ENCODE peak calls at places on chromosomes 6 and 20, in seven cellular contexts. One of them, this sample, is unnamed.

GRCh38 chr6:15522427-15522826 is 140.4 kb downstream of the DTNBP1 start:
- DNase-seq in HCT116: no peak
- DNase-seq in H1: no peak
- DNase-seq in GM12878: no peak
- DNase-seq in K562: no peak
- DNase-seq in HepG2: no peak
- DNase-seq in SK-N-SH: no peak
- DNase-seq in this sample: no peak

GRCh38 chr6:122392564-122393338 is 6.7 kb upstream of the HSF2 start:
- DNase-seq in K562: no peak
- DNase-seq in H1: no peak
- DNase-seq in SK-N-SH: no peak
- DNase-seq in HCT116: no peak
- DNase-seq in HepG2: no peak
- DNase-seq in GM12878: no peak
- DNase-seq in this sample: no peak

GRCh38 chr20:821083-822065 is 12.1 kb upstream of the FAM110A start:
- DNase-seq in GM12878: no peak
- DNase-seq in H1: no peak
- DNase-seq in K562: no peak
- DNase-seq in HepG2: no peak
- DNase-seq in HCT116: no peak
- DNase-seq in SK-N-SH: no peak
- DNase-seq in this sample: no peak

GRCh38 chr20:44074252-44075151 is 112.5 kb downstream of the JPH2 start:
- DNase-seq in K562: no peak
- DNase-seq in H1: no peak
- DNase-seq in HCT116: no peak
- DNase-seq in GM12878: no peak
- DNase-seq in HepG2: no peak
- DNase-seq in SK-N-SH: peak; percentile 86
- DNase-seq in this sample: no peak

GRCh38 chr20:19947611-19948264 is 69.4 kb upstream of the NAA20 start:
- DNase-seq in GM12878: peak; percentile 40
- DNase-seq in HCT116: no peak
- DNase-seq in H1: no peak
- DNase-seq in K562: peak; percentile 36
- DNase-seq in HepG2: no peak
- DNase-seq in SK-N-SH: no peak
- DNase-seq in this sample: no peak

GRCh38 chr6:14380421-14380820 is 262.8 kb downstream of the CD83 start:
- DNase-seq in K562: no peak
- DNase-seq in SK-N-SH: no peak
- DNase-seq in HCT116: no peak
- DNase-seq in H1: no peak
- DNase-seq in GM12878: no peak
- DNase-seq in HepG2: no peak
- DNase-seq in this sample: no peak

GRCh38 chr6:35494161-35494563 is 2.7 kb downstream of the TEAD3 start:
- DNase-seq in SK-N-SH: peak; percentile 34
- DNase-seq in HepG2: no peak
- DNase-seq in GM12878: no peak
- DNase-seq in HCT116: no peak
- DNase-seq in K562: no peak
- DNase-seq in H1: no peak
- DNase-seq in this sample: no peak

GRCh38 chr20:50672400-50673145 is 18.8 kb downstream of the RIPOR3 start:
- DNase-seq in H1: no peak
- DNase-seq in K562: no peak
- DNase-seq in HepG2: no peak
- DNase-seq in HCT116: no peak
- DNase-seq in SK-N-SH: no peak
- DNase-seq in GM12878: no peak
- DNase-seq in this sample: no peak

GRCh38 chr6:33854572-33855030 is 50.8 kb upstream of the MLN start:
- DNase-seq in K562: no peak
- DNase-seq in HepG2: no peak
- DNase-seq in H1: no peak
- DNase-seq in SK-N-SH: no peak
- DNase-seq in HCT116: no peak
- DNase-seq in GM12878: no peak
- DNase-seq in this sample: no peak

GRCh38 chr6:17485181-17485580 is 91.8 kb downstream of the CAP2 start:
- DNase-seq in K562: no peak
- DNase-seq in GM12878: no peak
- DNase-seq in HCT116: no peak
- DNase-seq in HepG2: no peak
- DNase-seq in SK-N-SH: no peak
- DNase-seq in H1: no peak
- DNase-seq in this sample: no peak

GRCh38 chr6:165774903-165775608 is 112.0 kb upstream of the PDE10A start:
- DNase-seq in HCT116: no peak
- DNase-seq in SK-N-SH: no peak
- DNase-seq in H1: no peak
- DNase-seq in GM12878: no peak
- DNase-seq in HepG2: peak; percentile 39
- DNase-seq in K562: no peak
- DNase-seq in this sample: no peak

GRCh38 chr6:126913658-126914057 is 204.8 kb upstream of the RSPO3 start:
- DNase-seq in HCT116: no peak
- DNase-seq in SK-N-SH: no peak
- DNase-seq in K562: no peak
- DNase-seq in HepG2: no peak
- DNase-seq in GM12878: no peak
- DNase-seq in H1: no peak
- DNase-seq in this sample: no peak

GRCh38 chr20:17594443-17594842 is 24.6 kb downstream of the DSTN start:
- DNase-seq in HepG2: no peak
- DNase-seq in GM12878: no peak
- DNase-seq in K562: no peak
- DNase-seq in SK-N-SH: no peak
- DNase-seq in H1: no peak
- DNase-seq in HCT116: no peak
- DNase-seq in this sample: peak; percentile 97

GRCh38 chr6:94584211-94584610 is 993.1 kb upstream of the MANEA start:
- DNase-seq in SK-N-SH: no peak
- DNase-seq in HCT116: no peak
- DNase-seq in HepG2: no peak
- DNase-seq in GM12878: no peak
- DNase-seq in K562: no peak
- DNase-seq in H1: no peak
- DNase-seq in this sample: no peak

GRCh38 chr6:158437571-158437970 is 122.3 kb upstream of the TMEM181 start:
- DNase-seq in SK-N-SH: no peak
- DNase-seq in GM12878: no peak
- DNase-seq in HepG2: no peak
- DNase-seq in K562: no peak
- DNase-seq in HCT116: no peak
- DNase-seq in H1: no peak
- DNase-seq in this sample: no peak

GRCh38 chr20:48817367-48818030 is 10.3 kb downstream of the PREX1 start:
- DNase-seq in HepG2: no peak
- DNase-seq in GM12878: no peak
- DNase-seq in H1: no peak
- DNase-seq in K562: no peak
- DNase-seq in HCT116: no peak
- DNase-seq in SK-N-SH: no peak
- DNase-seq in this sample: no peak

GRCh38 chr20:56860413-56860812 is 231.3 kb downstream of the TFAP2C start:
- DNase-seq in HepG2: no peak
- DNase-seq in SK-N-SH: no peak
- DNase-seq in HCT116: no peak
- DNase-seq in H1: no peak
- DNase-seq in GM12878: no peak
- DNase-seq in K562: no peak
- DNase-seq in this sample: no peak

GRCh38 chr6:73528897-73529296 is 8.1 kb upstream of the EEF1A1 start:
- DNase-seq in GM12878: no peak
- DNase-seq in HCT116: no peak
- DNase-seq in K562: peak; percentile 72
- DNase-seq in SK-N-SH: no peak
- DNase-seq in H1: no peak
- DNase-seq in HepG2: no peak
- DNase-seq in this sample: no peak

GRCh38 chr20:51183443-51183842 is 160.5 kb upstream of the KCNG1 start:
- DNase-seq in SK-N-SH: no peak
- DNase-seq in GM12878: no peak
- DNase-seq in H1: no peak
- DNase-seq in K562: no peak
- DNase-seq in HepG2: no peak
- DNase-seq in HCT116: no peak
- DNase-seq in this sample: no peak

GRCh38 chr6:81999270-81999669 is 246.8 kb upstream of the TENT5A start:
- DNase-seq in HCT116: no peak
- DNase-seq in GM12878: no peak
- DNase-seq in HepG2: peak; percentile 50
- DNase-seq in H1: no peak
- DNase-seq in K562: no peak
- DNase-seq in SK-N-SH: no peak
- DNase-seq in this sample: no peak

GRCh38 chr6:33692760-33693158 is 18.7 kb downstream of the UQCC2 start:
- DNase-seq in H1: no peak
- DNase-seq in HCT116: no peak
- DNase-seq in GM12878: no peak
- DNase-seq in SK-N-SH: no peak
- DNase-seq in HepG2: no peak
- DNase-seq in K562: no peak
- DNase-seq in this sample: no peak

DNA sequence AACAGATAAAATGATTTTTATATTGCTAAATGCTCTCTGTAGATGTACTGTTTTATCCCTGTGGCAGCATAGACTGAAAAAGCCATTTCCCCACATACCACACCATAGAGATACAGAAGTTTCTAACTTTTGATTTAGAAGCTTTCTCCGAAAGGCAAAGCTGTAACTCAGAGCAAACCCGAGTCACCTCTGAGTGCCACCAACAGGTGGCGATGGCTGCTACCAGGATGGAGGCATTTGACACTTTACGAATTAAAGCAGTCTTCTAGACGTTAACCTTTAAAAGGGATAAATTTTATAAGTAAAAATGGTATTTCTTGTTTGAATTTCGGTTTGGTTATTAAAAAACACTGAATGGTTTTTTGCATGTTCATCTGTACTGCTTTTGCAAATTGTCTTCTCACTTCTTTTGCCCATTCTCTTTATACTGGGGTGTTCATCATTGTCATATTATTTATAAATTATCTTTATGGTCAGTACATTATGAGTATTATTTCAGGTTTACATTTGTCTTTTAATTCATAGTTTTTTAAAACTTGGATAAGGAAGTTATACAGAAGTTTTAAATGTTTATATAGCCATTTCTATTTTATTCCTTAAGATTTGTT is 201.0 kb upstream of the CEP162 start:
- DNase-seq in SK-N-SH: peak; percentile 39
- DNase-seq in GM12878: no peak
- DNase-seq in K562: peak; percentile 49
- DNase-seq in H1: no peak
- DNase-seq in HCT116: peak; percentile 44
- DNase-seq in HepG2: peak; percentile 16
- DNase-seq in this sample: peak; percentile 56
- TF ChIP-seq JUND in SK-N-SH: no peak
- TF ChIP-seq JUND in GM12878: no peak
- TF ChIP-seq JUND in K562: no peak
- TF ChIP-seq JUND in H1: no peak
- TF ChIP-seq JUND in HCT116: no peak
- TF ChIP-seq JUND in HepG2: no peak
- TF ChIP-seq JUND in this sample: no peak

GRCh38 chr6:46490425-46491200 is 636 bp downstream of the RCAN2 start:
- DNase-seq in HCT116: no peak
- DNase-seq in K562: peak; percentile 35
- DNase-seq in HepG2: no peak
- DNase-seq in SK-N-SH: peak; percentile 73
- DNase-seq in GM12878: no peak
- DNase-seq in H1: no peak
- DNase-seq in this sample: no peak
- TF ChIP-seq JUND in HCT116: no peak
- TF ChIP-seq JUND in K562: no peak
- TF ChIP-seq JUND in HepG2: no peak
- TF ChIP-seq JUND in SK-N-SH: no peak
- TF ChIP-seq JUND in GM12878: no peak
- TF ChIP-seq JUND in H1: no peak
- TF ChIP-seq JUND in this sample: no peak

GRCh38 chr20:8756410-8756809 is 312.5 kb upstream of the PLCB4 start:
- DNase-seq in K562: no peak
- DNase-seq in SK-N-SH: no peak
- DNase-seq in H1: no peak
- DNase-seq in HCT116: peak; percentile 18
- DNase-seq in HepG2: peak; percentile 60
- DNase-seq in GM12878: no peak
- DNase-seq in this sample: no peak

GRCh38 chr20:8755340-8756118 is 313.4 kb upstream of the PLCB4 start:
- DNase-seq in HepG2: no peak
- DNase-seq in GM12878: no peak
- DNase-seq in K562: no peak
- DNase-seq in HCT116: no peak
- DNase-seq in H1: no peak
- DNase-seq in SK-N-SH: no peak
- DNase-seq in this sample: no peak

DNA sequence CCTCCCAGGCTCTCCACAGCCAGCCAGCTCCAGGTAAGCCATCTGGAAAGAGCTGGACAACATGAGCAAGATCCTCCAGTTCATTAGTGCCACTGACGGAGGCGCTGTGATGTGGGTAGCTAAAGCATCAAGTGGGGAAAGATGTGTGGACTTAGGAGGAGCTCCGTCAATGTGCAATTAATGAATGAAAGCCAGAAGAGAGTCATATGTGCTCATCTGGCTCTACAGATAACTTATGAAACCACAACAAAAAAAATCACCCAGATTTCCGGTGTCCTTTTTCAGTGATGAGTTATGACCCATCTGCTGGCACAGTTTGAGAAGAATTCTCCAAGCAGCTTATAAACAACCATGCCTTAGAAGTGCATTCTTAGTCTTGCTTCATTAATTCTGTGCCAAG is 311.7 kb upstream of the PLCB4 start:
- DNase-seq in K562: no peak
- DNase-seq in GM12878: no peak
- DNase-seq in SK-N-SH: no peak
- DNase-seq in HCT116: no peak
- DNase-seq in H1: no peak
- DNase-seq in HepG2: no peak
- DNase-seq in this sample: no peak
- TF ChIP-seq JUND in K562: no peak
- TF ChIP-seq JUND in GM12878: no peak
- TF ChIP-seq JUND in SK-N-SH: peak; percentile 79
- TF ChIP-seq JUND in HCT116: no peak
- TF ChIP-seq JUND in H1: no peak
- TF ChIP-seq JUND in HepG2: no peak
- TF ChIP-seq JUND in this sample: no peak

DNA sequence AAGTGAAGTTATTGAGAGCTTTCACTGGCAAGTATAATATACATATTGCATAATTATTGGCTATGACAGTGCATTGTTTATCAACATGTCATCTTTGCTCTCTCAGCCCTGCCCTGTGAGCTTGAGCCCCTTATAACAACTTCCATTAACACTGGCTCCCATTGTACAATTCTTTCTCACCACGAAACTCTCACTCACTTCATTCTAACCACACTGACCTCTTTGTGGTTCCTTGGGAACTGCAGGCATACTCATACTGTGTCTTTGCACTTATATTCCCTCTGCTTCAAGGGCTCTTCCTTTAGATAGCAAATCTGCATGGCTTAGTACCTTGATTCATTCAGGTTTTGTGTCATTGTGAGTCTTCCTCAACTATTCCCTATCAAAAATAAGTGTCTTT is 411.8 kb downstream of the CDKAL1 start:
- DNase-seq in H1: no peak
- DNase-seq in K562: no peak
- DNase-seq in GM12878: peak; percentile 43
- DNase-seq in HepG2: peak; percentile 35
- DNase-seq in HCT116: no peak
- DNase-seq in SK-N-SH: no peak
- DNase-seq in this sample: peak; percentile 15
- TF ChIP-seq JUND in H1: no peak
- TF ChIP-seq JUND in K562: no peak
- TF ChIP-seq JUND in GM12878: no peak
- TF ChIP-seq JUND in HepG2: no peak
- TF ChIP-seq JUND in HCT116: no peak
- TF ChIP-seq JUND in SK-N-SH: no peak
- TF ChIP-seq JUND in this sample: no peak

This sample was measured in T47D.